ENCODE peak calls at places on chromosomes 3 and 15, in nine cellular contexts. W is A549; G is stimulated activated CD4-positive, alpha-beta T cell treated with anti-CD3 and anti-CD28 coated beads, Interleukin-2, amount 100 ng/mL, for 48 hours; Q is T-helper 9 cell; T is left cardiac atrium; X is NCI-H1436; S is T-helper 2 cell; J is activated T-helper 9 cell treated with anti-CD3 and anti-CD28 coated beads, Interleukin-2, amount 50 U/mL, for 16 hours; O is GM10248. Z is an unnamed sample.
A peak's percentile ranks its signal among the peaks of the same experiment; 100 is the strongest.

GRCh38 chr3:76310059-76310458 is 524.7 kb upstream of the ZNF717 start:
- DNase-seq in Q (no peak), X (no peak), J (no peak), W (no peak), T (no peak), O (no peak), G (no peak), S (no peak), Z (no peak)

GRCh38 chr15:28979208-28979891 is 93.6 kb downstream of the APBA2 start:
- DNase-seq in O (no peak), T (no peak), G (no peak), S (no peak), Q (no peak), J (no peak), X (no peak), W (no peak), Z (no peak)

GRCh38 chr15:77572186-77572585 is 60.5 kb downstream of the LINGO1 start:
- DNase-seq in J (no peak), O (no peak), W (no peak), G (no peak), Q (no peak), S (no peak), T (no peak), X (no peak), Z (no peak)

GRCh38 chr15:56366211-56366610 is 985 bp downstream of the TEX9 start:
- DNase-seq in X (no peak), T (no peak), W (no peak), S (no peak), J (no peak), Q (no peak), G (no peak), O (no peak), Z (no peak)

GRCh38 chr15:40103864-40104271 is 4.8 kb downstream of the BMF start:
- DNase-seq in O (no peak), W (no peak), Q (no peak), G (no peak), X (no peak), J (no peak), S (no peak), T (no peak), Z (no peak)

GRCh38 chr3:135491478-135491877 is 474.1 kb upstream of the PPP2R3A start:
- DNase-seq in O (no peak), G (no peak), S (no peak), T (no peak), X (no peak), Q (no peak), J (no peak), W (no peak), Z (no peak)

GRCh38 chr3:127688416-127689265 is 15.9 kb downstream of the ABTB1 start:
- DNase-seq in X (no peak), S (no peak), J (no peak), G (no peak), T (peak; percentile 35), Q (no peak), W (no peak), O (no peak), Z (no peak)

GRCh38 chr3:30676424-30677346 is 70.3 kb downstream of the TGFBR2 start:
- DNase-seq in J (no peak), Q (no peak), O (no peak), X (no peak), T (no peak), S (no peak), W (no peak), G (no peak), Z (no peak)

GRCh38 chr3:4988815-4989648 is 9.8 kb downstream of the BHLHE40 start:
- DNase-seq in G (no peak), Q (no peak), W (peak; percentile 91), T (peak; percentile 53), O (no peak), S (no peak), X (no peak), J (no peak), Z (no peak)